ENCODE peak calls at places on chromosomes 11 and 22, in four cellular contexts. Y, S, C and H are unnamed samples.

GRCh38 chr22:39292561-39293074 is 26.8 kb downstream of the RPL3 start:
- DNase-seq in C (peak), S (peak), Y (peak), H (peak)

GRCh38 chr11:66188580-66188979 is 79.9 kb upstream of the RAB1B start:
- DNase-seq in S (no peak), C (no peak), Y (no peak), H (no peak)

GRCh38 chr11:34262601-34263081 is 95.2 kb downstream of the ABTB2 start:
- DNase-seq in C (no peak), S (no peak), Y (no peak), H (no peak)

GRCh38 chr11:8714622-8715225 is 32.1 kb downstream of the RPL27A start:
- DNase-seq in S (no peak), Y (no peak), C (no peak), H (no peak)

GRCh38 chr11:46294365-46295309 is 17.2 kb downstream of the CREB3L1 start:
- DNase-seq in C (no peak), S (peak), Y (no peak), H (peak)

GRCh38 chr11:25065711-25066110 is 568.9 kb downstream of the LUZP2 start:
- DNase-seq in Y (no peak), C (peak), S (no peak), H (no peak)

GRCh38 chr11:92580931-92581330 is 356.3 kb downstream of the FAT3 start:
- DNase-seq in Y (no peak), C (no peak), S (no peak), H (no peak)

GRCh38 chr22:23804781-23805291 is 18.1 kb downstream of the SMARCB1 start:
- DNase-seq in S (no peak), Y (no peak), C (no peak), H (no peak)

GRCh38 chr11:69356703-69357457 is 62.9 kb downstream of the MYEOV start:
- DNase-seq in S (no peak), Y (no peak), C (no peak), H (no peak)

GRCh38 chr11:100220801-100221200 is 466.3 kb upstream of the ARHGAP42 start:
- DNase-seq in S (no peak), C (no peak), Y (no peak), H (no peak)

GRCh38 chr22:36191106-36191836 is 10.3 kb downstream of the APOL4 start:
- DNase-seq in S (no peak), C (no peak), Y (no peak), H (no peak)

GRCh38 chr22:36617694-36618522 is 85.6 kb downstream of the CACNG2 start:
- DNase-seq in Y (no peak), C (no peak), S (no peak), H (no peak)

GRCh38 chr11:134027671-134028070 is 41.2 kb upstream of the JAM3 start:
- DNase-seq in Y (no peak), S (no peak), C (no peak), H (no peak)

GRCh38 chr11:8288166-8288772 is 24.6 kb upstream of the LMO1 start:
- DNase-seq in S (no peak), Y (no peak), C (no peak), H (no peak)

GRCh38 chr11:82191690-82192089 is 542.0 kb downstream of the FAM181B start:
- DNase-seq in Y (no peak), C (no peak), S (no peak), H (no peak)

GRCh38 chr11:31419138-31419537 is 49.5 kb downstream of the DNAJC24 start:
- DNase-seq in C (no peak), S (no peak), Y (no peak), H (no peak)

GRCh38 chr11:45982656-45983470 is 60.4 kb downstream of the LARGE2 start:
- DNase-seq in Y (no peak), S (peak), C (peak), H (peak)

GRCh38 chr11:26287067-26287518 is 44.8 kb upstream of the ANO3 start:
- DNase-seq in S (no peak), Y (no peak), C (no peak), H (no peak)

GRCh38 chr11:35950082-35950481 is 6.2 kb downstream of the LDLRAD3 start:
- DNase-seq in C (no peak), Y (no peak), S (no peak), H (no peak)

GRCh38 chr11:133577403-133577802 is 45.1 kb upstream of the OPCML start:
- DNase-seq in C (no peak), S (no peak), Y (no peak), H (no peak)

GRCh38 chr11:9089636-9090035 is 1.8 kb downstream of the SCUBE2 start:
- DNase-seq in Y (no peak), C (no peak), S (no peak), H (no peak)

GRCh38 chr11:59207988-59208432 is 4.7 kb downstream of the MPEG1 start:
- DNase-seq in C (peak), Y (peak), S (peak), H (no peak)

GRCh38 chr22:31173386-31174145 is 13.6 kb downstream of the RNF185 start:
- DNase-seq in C (peak), Y (no peak), S (no peak), H (no peak)

GRCh38 chr22:30423296-30423958 is 2.1 kb upstream of the MTFP1 start:
- DNase-seq in S (peak), Y (no peak), C (peak), H (no peak)

GRCh38 chr22:38111941-38112355 is 1.5 kb upstream of the BAIAP2L2 start:
- DNase-seq in Y (peak), C (no peak), S (no peak), H (no peak)

GRCh38 chr11:91489989-91490388 is 734.6 kb upstream of the FAT3 start:
- DNase-seq in Y (no peak), S (no peak), C (no peak), H (peak)

GRCh38 chr22:30325724-30326703 is 727 bp downstream of the TBC1D10A start:
- DNase-seq in S (peak), C (no peak), Y (no peak), H (peak)

GRCh38 chr22:37279469-37279868 is 2.8 kb upstream of the CYTH4 start:
- DNase-seq in Y (no peak), S (no peak), C (no peak), H (no peak)

GRCh38 chr11:12893787-12894672 is 115.1 kb upstream of the RASSF10 start:
- DNase-seq in S (peak), C (peak), Y (peak), H (no peak)

GRCh38 chr11:78079232-78080083 is at the start of gene NDUFC2:
- DNase-seq in S (peak), C (peak), Y (peak), H (peak)

GRCh38 chr11:72562431-72562830 is 111.8 kb downstream of the PDE2A start:
- DNase-seq in C (no peak), S (no peak), Y (no peak), H (no peak)

GRCh38 chr11:124577664-124578427 is 8.0 kb downstream of the OR8A1 start:
- DNase-seq in S (no peak), Y (no peak), C (no peak), H (no peak)

GRCh38 chr11:69876013-69876412 is 56.8 kb upstream of the FGF3 start:
- DNase-seq in Y (no peak), C (no peak), S (no peak), H (no peak)

GRCh38 chr22:39913321-39913720 is 12.4 kb downstream of the GRAP2 start:
- DNase-seq in C (no peak), S (no peak), Y (no peak), H (no peak)

GRCh38 chr11:75051043-75051442 is 45.6 kb downstream of the OR2AT4 start:
- DNase-seq in C (no peak), S (no peak), Y (no peak), H (no peak)

GRCh38 chr11:19705936-19706335 is 6.7 kb upstream of the NAV2 start:
- DNase-seq in Y (no peak), S (no peak), C (no peak), H (no peak)

DNA sequence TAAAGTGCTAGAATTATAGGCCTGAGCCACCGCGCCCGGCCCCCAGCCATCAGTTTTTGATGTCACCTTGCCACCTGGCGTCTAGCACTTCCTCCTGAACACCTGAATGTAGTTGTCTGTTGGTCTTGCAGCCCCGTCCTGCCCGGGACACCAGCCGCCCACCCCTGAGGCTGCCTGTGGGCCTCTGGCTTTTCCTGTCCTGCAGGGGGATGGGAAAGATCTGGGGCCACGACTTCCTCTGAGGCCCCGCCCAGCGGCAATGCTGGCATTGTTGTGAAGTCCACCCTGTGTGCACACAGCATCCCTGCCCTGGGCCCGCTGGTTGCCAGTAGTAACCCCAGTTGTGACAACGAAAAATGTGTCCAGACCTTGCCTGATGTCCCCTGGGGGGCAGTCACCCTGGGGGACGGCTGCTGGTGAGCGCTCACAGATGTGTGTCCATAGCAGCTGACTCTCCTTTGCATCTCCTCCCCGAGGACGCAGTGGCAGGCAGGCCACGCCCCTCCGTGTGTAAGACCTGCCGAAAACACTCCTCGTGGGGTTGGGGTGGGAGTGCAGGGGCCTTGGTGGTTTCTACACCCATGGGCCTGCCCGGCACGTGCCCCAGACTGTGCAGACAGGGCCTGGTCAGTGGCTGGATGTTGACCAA is 6.7 kb downstream of the SELENOO start:
- DNase-seq in C (no peak), Y (no peak), S (no peak), H (no peak)
- TF ChIP-seq RNF2 in C (no peak), Y (no peak), S (no peak), H (no peak)

DNA sequence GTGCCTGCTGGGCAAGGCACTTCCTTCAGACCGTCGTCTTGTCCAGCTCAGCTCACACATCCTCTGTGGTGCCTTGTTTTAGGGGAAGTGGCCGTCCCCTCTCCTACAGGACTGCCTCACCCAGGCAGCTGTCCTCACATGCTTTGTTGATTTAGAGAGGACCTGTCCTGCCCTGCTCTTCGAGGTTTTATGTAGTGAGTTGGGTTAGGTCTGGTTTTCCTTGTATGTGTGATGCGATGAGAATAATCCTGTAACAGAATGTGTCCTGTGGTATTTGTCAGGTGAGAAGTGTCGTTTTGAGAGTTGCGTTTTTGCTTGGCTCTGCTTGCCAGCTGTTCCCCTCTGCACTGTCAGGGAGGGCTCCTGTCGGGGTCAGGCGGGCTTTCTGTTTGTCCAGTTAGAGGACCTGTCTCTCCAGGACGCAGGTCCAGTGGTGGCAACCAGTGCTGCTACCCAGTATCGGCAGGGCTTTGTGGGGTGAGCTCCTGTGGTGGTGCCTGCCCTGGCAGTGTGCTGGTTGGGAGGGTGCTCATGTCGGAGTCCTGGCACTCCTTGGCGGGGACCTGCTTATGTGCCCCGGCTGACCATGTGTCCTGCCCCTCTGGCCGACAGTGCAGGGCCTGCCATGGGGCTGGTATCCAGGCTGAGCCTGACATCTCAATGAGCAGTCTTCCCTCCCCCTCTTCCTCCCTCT is 41.3 kb downstream of the MUC6 start:
- DNase-seq in Y (no peak), C (peak), S (peak), H (no peak)
- TF ChIP-seq RNF2 in Y (no peak), C (no peak), S (no peak), H (no peak)

GRCh38 chr11:15010860-15011259 is 38.7 kb upstream of the CALCA start:
- DNase-seq in C (no peak), S (no peak), Y (no peak), H (no peak)

GRCh38 chr11:15011741-15012140 is 39.6 kb upstream of the CALCA start:
- DNase-seq in C (no peak), Y (no peak), S (no peak), H (no peak)

DNA sequence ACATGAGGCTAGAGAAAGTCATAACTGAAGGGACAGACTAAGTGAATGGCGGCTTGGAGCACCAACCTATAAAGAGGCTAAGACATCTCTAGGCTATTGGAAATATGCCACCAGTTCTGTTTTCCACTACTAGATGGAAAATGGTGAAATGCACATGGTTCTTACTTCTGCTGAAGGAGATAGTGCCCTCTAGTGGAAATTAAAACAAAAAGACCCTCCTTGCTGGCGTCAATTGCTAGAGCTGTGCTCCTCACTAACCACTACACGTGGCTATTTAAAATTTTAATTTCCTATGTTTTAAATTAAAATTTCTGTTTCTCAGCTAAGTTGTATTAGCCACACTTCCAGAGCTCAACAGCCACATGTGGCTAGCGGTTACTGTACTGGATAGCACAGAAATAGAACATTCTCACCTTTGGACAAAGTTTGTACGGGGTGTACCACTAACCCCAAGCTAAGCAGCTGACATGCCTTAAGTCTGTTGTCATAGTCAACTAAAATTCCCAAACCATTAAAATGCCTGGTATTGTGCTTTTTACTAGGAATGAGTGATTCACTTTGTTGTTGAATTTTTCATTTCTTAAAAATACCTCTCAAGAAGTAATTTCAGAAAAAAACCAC is 34.1 kb upstream of the CALCA start:
- DNase-seq in Y (peak), C (peak), S (peak), H (no peak)
- TF ChIP-seq RNF2 in Y (no peak), C (no peak), S (no peak), H (no peak)

GRCh38 chr11:16604784-16605439 is 133.5 kb upstream of the C11orf58 start:
- DNase-seq in Y (no peak), S (peak), C (no peak), H (peak)

GRCh38 chr11:16605971-16606783 is 132.3 kb upstream of the C11orf58 start:
- DNase-seq in Y (peak), S (peak), C (peak), H (peak)

GRCh38 chr11:16605440-16605970 is 132.9 kb upstream of the C11orf58 start:
- DNase-seq in C (no peak), S (peak), Y (no peak), H (no peak)

GRCh38 chr11:16603890-16604783 is 134.3 kb upstream of the C11orf58 start:
- DNase-seq in C (no peak), S (peak), Y (no peak), H (no peak)

GRCh38 chr11:16603245-16603644 is 135.2 kb upstream of the C11orf58 start:
- DNase-seq in C (no peak), S (peak), Y (no peak), H (no peak)
- TF ChIP-seq RNF2 in C (no peak), S (no peak), Y (no peak), H (no peak)

DNA sequence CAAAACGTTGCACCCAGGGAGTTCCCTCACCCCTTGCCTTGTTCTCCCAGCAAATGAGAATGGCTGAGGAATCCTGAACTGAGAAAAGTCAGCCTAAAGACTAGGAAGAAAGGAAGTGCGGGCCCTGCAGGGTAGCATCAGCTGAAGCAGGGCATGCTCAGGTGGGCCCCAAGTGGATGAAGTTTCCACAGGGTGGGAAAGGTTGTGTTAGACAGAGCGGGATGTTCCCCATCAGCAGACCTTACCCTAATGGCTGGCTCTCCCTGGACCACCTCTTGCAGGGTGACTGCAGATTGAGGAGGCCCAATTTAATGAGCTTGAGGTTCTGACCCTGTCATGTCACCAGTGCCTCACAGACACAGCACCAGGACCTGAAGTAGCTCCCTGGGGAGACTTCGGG is 81.5 kb upstream of the MYOD1 start:
- DNase-seq in Y (no peak), S (peak), C (no peak), H (no peak)
- TF ChIP-seq RNF2 in Y (no peak), S (no peak), C (no peak), H (no peak)